ENCODE peak calls at places on chromosomes 16 and 17, in five cellular contexts. One of them, this sample, is unnamed.

GRCh38 chr16:24810951-24811843 is 34.6 kb upstream of the SLC5A11 start:
- DNase-seq in IMR-90: no peak
- DNase-seq in adipocyte: no peak
- DNase-seq in brain microvascular endothelial cell: no peak
- DNase-seq in transverse colon: no peak
- DNase-seq in this sample: peak

GRCh38 chr17:45438931-45439610 is 6.4 kb upstream of the ARHGAP27 start:
- DNase-seq in adipocyte: no peak
- DNase-seq in transverse colon: peak
- DNase-seq in brain microvascular endothelial cell: no peak
- DNase-seq in IMR-90: no peak
- DNase-seq in this sample: no peak

GRCh38 chr17:49998836-49999511 is 4.0 kb upstream of the DLX3 start:
- DNase-seq in IMR-90: no peak
- DNase-seq in transverse colon: no peak
- DNase-seq in adipocyte: no peak
- DNase-seq in brain microvascular endothelial cell: no peak
- DNase-seq in this sample: no peak

GRCh38 chr16:64920211-64920610 is 201.7 kb downstream of the CDH11 start:
- DNase-seq in brain microvascular endothelial cell: no peak
- DNase-seq in IMR-90: no peak
- DNase-seq in adipocyte: peak
- DNase-seq in transverse colon: no peak
- DNase-seq in this sample: no peak

GRCh38 chr16:49439676-49440075 is 66.1 kb downstream of the C16orf78 start:
- DNase-seq in adipocyte: no peak
- DNase-seq in transverse colon: no peak
- DNase-seq in brain microvascular endothelial cell: no peak
- DNase-seq in IMR-90: no peak
- DNase-seq in this sample: no peak

GRCh38 chr16:14249291-14250032 is 178.3 kb downstream of the MRTFB start:
- DNase-seq in adipocyte: peak
- DNase-seq in transverse colon: peak
- DNase-seq in IMR-90: peak
- DNase-seq in brain microvascular endothelial cell: peak
- DNase-seq in this sample: peak

GRCh38 chr16:81523387-81524115 is 78.9 kb downstream of the CMIP start:
- DNase-seq in brain microvascular endothelial cell: peak
- DNase-seq in adipocyte: peak
- DNase-seq in IMR-90: peak
- DNase-seq in transverse colon: no peak
- DNase-seq in this sample: peak

GRCh38 chr17:58534331-58534730 is 19.9 kb upstream of the MTMR4 start:
- DNase-seq in IMR-90: no peak
- DNase-seq in adipocyte: no peak
- DNase-seq in transverse colon: no peak
- DNase-seq in brain microvascular endothelial cell: no peak
- DNase-seq in this sample: no peak

GRCh38 chr16:68486671-68487495 is 38.6 kb upstream of the SMPD3 start:
- DNase-seq in transverse colon: peak
- DNase-seq in IMR-90: no peak
- DNase-seq in brain microvascular endothelial cell: no peak
- DNase-seq in adipocyte: no peak
- DNase-seq in this sample: no peak

GRCh38 chr17:17844079-17844478 is 7.3 kb upstream of the SREBF1 start:
- DNase-seq in brain microvascular endothelial cell: no peak
- DNase-seq in adipocyte: no peak
- DNase-seq in IMR-90: no peak
- DNase-seq in transverse colon: no peak
- DNase-seq in this sample: no peak

DNA sequence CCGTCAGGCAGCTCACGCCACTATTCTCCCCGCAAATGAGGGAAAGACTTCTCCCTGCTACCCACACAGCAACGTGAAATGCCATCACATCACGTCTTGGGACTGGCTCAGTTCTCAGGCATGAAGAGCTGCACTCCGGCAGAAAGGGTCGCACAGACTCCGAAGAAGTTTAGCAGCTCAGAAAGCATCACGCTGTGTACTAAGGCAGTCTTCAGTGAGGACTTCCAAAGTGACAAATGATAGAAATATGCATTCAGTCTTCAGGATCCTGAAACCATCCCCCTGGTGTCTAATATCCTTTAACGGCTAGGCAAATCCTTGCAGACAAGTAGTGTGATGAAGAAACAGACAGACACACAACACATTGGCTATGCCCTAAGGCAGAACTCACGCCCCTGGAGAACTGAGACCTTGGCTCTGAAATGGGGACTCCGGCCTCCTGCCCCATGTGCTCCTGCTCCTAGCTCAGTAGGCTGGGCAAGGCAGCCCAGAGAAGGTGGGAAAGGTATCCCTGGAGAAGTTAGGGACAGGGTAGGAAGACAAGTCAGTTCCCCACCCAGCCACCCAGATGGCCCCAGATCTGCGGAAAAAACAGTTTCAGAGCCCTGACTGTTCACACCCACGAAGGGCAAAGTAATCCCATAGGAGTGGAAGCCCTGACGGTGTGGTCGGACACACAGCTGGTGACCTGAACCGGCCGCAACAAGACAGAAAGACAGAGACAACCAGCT is 1.6 kb downstream of the XYLT1 start:
- DNase-seq in transverse colon: peak
- DNase-seq in adipocyte: peak
- DNase-seq in IMR-90: peak
- DNase-seq in brain microvascular endothelial cell: peak
- DNase-seq in this sample: peak
- H3K4me3 ChIP-seq in transverse colon: peak
- H3K4me3 ChIP-seq in adipocyte: peak
- H3K4me3 ChIP-seq in IMR-90: peak
- H3K4me3 ChIP-seq in brain microvascular endothelial cell: peak
- H3K4me3 ChIP-seq in this sample: peak

GRCh38 chr16:85570213-85570734 is 42.8 kb upstream of the GSE1 start:
- DNase-seq in brain microvascular endothelial cell: no peak
- DNase-seq in transverse colon: no peak
- DNase-seq in IMR-90: no peak
- DNase-seq in adipocyte: no peak
- DNase-seq in this sample: no peak

GRCh38 chr16:85573045-85573695 is 40.0 kb upstream of the GSE1 start:
- DNase-seq in brain microvascular endothelial cell: no peak
- DNase-seq in adipocyte: no peak
- DNase-seq in transverse colon: no peak
- DNase-seq in IMR-90: no peak
- DNase-seq in this sample: no peak

GRCh38 chr16:85570735-85571562 is 42.2 kb upstream of the GSE1 start:
- DNase-seq in IMR-90: no peak
- DNase-seq in brain microvascular endothelial cell: no peak
- DNase-seq in transverse colon: peak
- DNase-seq in adipocyte: no peak
- DNase-seq in this sample: no peak

GRCh38 chr16:85571813-85572619 is 41.1 kb upstream of the GSE1 start:
- DNase-seq in adipocyte: no peak
- DNase-seq in brain microvascular endothelial cell: no peak
- DNase-seq in IMR-90: no peak
- DNase-seq in transverse colon: peak
- DNase-seq in this sample: no peak

DNA sequence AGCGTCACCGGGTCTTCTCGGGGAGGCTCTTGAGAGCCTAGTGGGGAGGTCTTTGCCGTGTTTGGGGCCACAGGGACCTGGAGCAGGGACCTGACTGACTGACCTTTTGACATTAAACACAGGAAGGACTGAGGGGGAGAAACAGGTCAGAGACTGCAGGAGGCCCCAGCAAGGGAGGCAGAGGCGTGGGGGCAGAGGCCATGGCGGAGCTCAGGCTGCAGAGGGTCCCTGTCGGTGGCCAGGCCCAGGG is 41.6 kb upstream of the GSE1 start:
- DNase-seq in IMR-90: no peak
- DNase-seq in brain microvascular endothelial cell: no peak
- DNase-seq in adipocyte: no peak
- DNase-seq in transverse colon: no peak
- DNase-seq in this sample: no peak
- H3K4me3 ChIP-seq in IMR-90: no peak
- H3K4me3 ChIP-seq in brain microvascular endothelial cell: no peak
- H3K4me3 ChIP-seq in adipocyte: no peak
- H3K4me3 ChIP-seq in transverse colon: no peak
- H3K4me3 ChIP-seq in this sample: no peak

GRCh38 chr17:8315740-8316217 is 5.7 kb downstream of the ARHGEF15 start:
- DNase-seq in brain microvascular endothelial cell: no peak
- DNase-seq in IMR-90: no peak
- DNase-seq in adipocyte: no peak
- DNase-seq in transverse colon: no peak
- DNase-seq in this sample: no peak
- H3K4me3 ChIP-seq in brain microvascular endothelial cell: no peak
- H3K4me3 ChIP-seq in IMR-90: no peak
- H3K4me3 ChIP-seq in adipocyte: no peak
- H3K4me3 ChIP-seq in transverse colon: no peak
- H3K4me3 ChIP-seq in this sample: no peak

GRCh38 chr16:1335996-1336395 is 2.6 kb downstream of the BAIAP3 start:
- DNase-seq in adipocyte: peak
- DNase-seq in transverse colon: no peak
- DNase-seq in IMR-90: no peak
- DNase-seq in brain microvascular endothelial cell: no peak
- DNase-seq in this sample: no peak
- H3K4me3 ChIP-seq in adipocyte: no peak
- H3K4me3 ChIP-seq in transverse colon: no peak
- H3K4me3 ChIP-seq in IMR-90: no peak
- H3K4me3 ChIP-seq in brain microvascular endothelial cell: no peak
- H3K4me3 ChIP-seq in this sample: no peak

DNA sequence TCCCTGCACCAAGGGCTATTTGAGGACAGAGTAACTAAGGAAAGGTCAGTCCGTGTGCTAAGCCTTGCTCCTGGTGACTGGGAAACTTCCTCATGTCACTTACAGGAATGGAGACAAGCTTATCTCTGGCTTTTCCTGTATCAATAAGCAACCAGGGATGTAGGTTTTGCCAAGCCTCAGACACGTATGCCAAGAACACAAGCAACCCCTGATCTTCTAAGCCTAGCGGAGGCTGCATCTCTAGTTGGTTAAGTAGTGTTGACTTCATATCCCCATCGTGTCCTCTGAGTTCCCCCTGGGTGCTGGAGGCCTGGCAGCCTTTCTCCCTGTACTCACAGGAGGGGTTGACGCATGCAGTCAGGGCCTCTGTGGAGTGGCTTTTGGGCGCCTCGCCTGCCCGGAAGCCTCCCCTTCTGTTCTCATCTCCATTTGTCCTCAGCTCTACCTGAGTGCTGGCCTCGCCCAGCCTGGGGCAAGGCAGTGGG is 1.4 kb upstream of the C1QTNF1 start:
- DNase-seq in transverse colon: no peak
- DNase-seq in IMR-90: no peak
- DNase-seq in brain microvascular endothelial cell: no peak
- DNase-seq in adipocyte: no peak
- DNase-seq in this sample: no peak
- H3K4me3 ChIP-seq in transverse colon: no peak
- H3K4me3 ChIP-seq in IMR-90: no peak
- H3K4me3 ChIP-seq in brain microvascular endothelial cell: no peak
- H3K4me3 ChIP-seq in adipocyte: peak
- H3K4me3 ChIP-seq in this sample: no peak

This sample was measured in foreskin fibroblast.